ENCODE peak calls at places on chromosomes 4 and X, in four cellular contexts. L, Q, H and N are unnamed samples.

GRCh38 chr4:18882468-18882867 is 860.9 kb upstream of the LCORL start:
- DNase-seq in L (no peak), Q (no peak), H (peak), N (peak)

GRCh38 chr4:136829298-136829697 is 703.0 kb downstream of the PCDH18 start:
- DNase-seq in L (no peak), Q (no peak), H (no peak), N (no peak)

GRCh38 chr4:4974727-4975126 is 44.5 kb downstream of the CYTL1 start:
- DNase-seq in L (no peak), Q (no peak), H (no peak), N (peak)

GRCh38 chr4:123597586-123597985 is 201.0 kb downstream of the SPRY1 start:
- DNase-seq in L (no peak), Q (no peak), H (peak), N (no peak)

GRCh38 chrX:149121526-149121925 is 383.6 kb downstream of the IDS start:
- DNase-seq in L (no peak), Q (no peak), H (no peak), N (no peak)

GRCh38 chr4:108450236-108450898 is 170.0 kb upstream of the RPL34 start:
- DNase-seq in L (no peak), Q (no peak), H (no peak), N (no peak)

GRCh38 chr4:147480891-147481576 is at the start of gene EDNRA:
- DNase-seq in L (peak), Q (no peak), H (peak), N (peak)

GRCh38 chrX:97399400-97399799 is 515.7 kb downstream of the RPA4 start:
- DNase-seq in L (no peak), Q (no peak), H (peak), N (peak)

GRCh38 chrX:38221391-38221929 is 789 bp upstream of the SRPX start:
- DNase-seq in L (no peak), Q (no peak), H (no peak), N (no peak)

GRCh38 chr4:95178938-95179337 is 369.8 kb downstream of the UNC5C start:
- DNase-seq in L (no peak), Q (no peak), H (no peak), N (no peak)

GRCh38 chr4:151204925-151205524 is 71.9 kb upstream of the PRSS48 start:
- DNase-seq in L (no peak), Q (no peak), H (no peak), N (no peak)

GRCh38 chr4:163866728-163867313 is 372.3 kb downstream of the TMA16 start:
- DNase-seq in L (no peak), Q (no peak), H (no peak), N (peak)

GRCh38 chr4:35100932-35101331 is 1143.4 kb downstream of the ARAP2 start:
- DNase-seq in L (no peak), Q (no peak), H (no peak), N (no peak)